ENCODE peak calls at places on chromosomes 2 and 18, in six cellular contexts. H is MM.1S, S is iPS DF 6.9, D is astrocyte, R is esophagus squamous epithelium, J is IMR-90. A is an unnamed sample.

GRCh38 chr18:22428672-22429071 is 11.0 kb upstream of the CTAGE1 start:
- DNase-seq in S (no peak), D (no peak), R (no peak), J (peak), H (no peak), A (no peak)

GRCh38 chr2:20473128-20473527 is 26.3 kb downstream of the RHOB start:
- DNase-seq in J (no peak), D (no peak), H (no peak), S (no peak), R (no peak), A (no peak)

GRCh38 chr2:58081000-58081399 is 34.4 kb downstream of the VRK2 start:
- DNase-seq in J (no peak), D (no peak), H (no peak), R (no peak), S (no peak), A (no peak)

GRCh38 chr2:237629739-237630138 is 2.4 kb downstream of the LRRFIP1 start:
- DNase-seq in D (peak), J (peak), S (no peak), H (no peak), R (no peak), A (no peak)

GRCh38 chr2:81396417-81397019 is 1092.0 kb upstream of the LRRTM1 start:
- DNase-seq in R (no peak), H (no peak), S (no peak), D (no peak), J (no peak), A (no peak)

GRCh38 chr18:56001576-56001975 is 413.6 kb upstream of the TCF4 start:
- DNase-seq in D (peak), H (no peak), S (no peak), R (no peak), J (no peak), A (no peak)

GRCh38 chr2:70835643-70836042 is at the start of gene CD207:
- DNase-seq in D (no peak), H (no peak), J (no peak), R (no peak), S (no peak), A (no peak)

GRCh38 chr2:27264753-27265535 is 2.1 kb upstream of the SLC30A3 start:
- DNase-seq in S (no peak), D (no peak), J (peak), R (no peak), H (peak), A (no peak)

GRCh38 chr18:67875057-67875456 is 358.5 kb upstream of the DSEL start:
- DNase-seq in J (no peak), H (no peak), R (no peak), D (peak), S (no peak), A (no peak)

GRCh38 chr2:71554706-71555056 is 101.3 kb downstream of the DYSF start:
- DNase-seq in R (no peak), S (no peak), D (no peak), J (no peak), H (no peak), A (no peak)

GRCh38 chr2:39368846-39369245 is 68.2 kb downstream of the MAP4K3 start:
- DNase-seq in S (no peak), H (no peak), R (no peak), J (no peak), D (no peak), A (no peak)

GRCh38 chr18:9147440-9148238 is 11.1 kb downstream of the ANKRD12 start:
- DNase-seq in H (peak), S (no peak), D (peak), J (peak), R (no peak), A (peak)

GRCh38 chr2:181876614-181877063 is 14.9 kb upstream of the ITPRID2 start:
- DNase-seq in D (peak), J (peak), S (no peak), H (no peak), R (no peak), A (peak)

GRCh38 chr2:200364620-200365019 is 58.1 kb downstream of the SPATS2L start:
- DNase-seq in D (no peak), H (no peak), S (no peak), J (no peak), R (no peak), A (no peak)
- H3K27ac ChIP-seq in D (no peak), H (no peak), S (no peak), J (no peak), R (no peak), A (no peak)

DNA sequence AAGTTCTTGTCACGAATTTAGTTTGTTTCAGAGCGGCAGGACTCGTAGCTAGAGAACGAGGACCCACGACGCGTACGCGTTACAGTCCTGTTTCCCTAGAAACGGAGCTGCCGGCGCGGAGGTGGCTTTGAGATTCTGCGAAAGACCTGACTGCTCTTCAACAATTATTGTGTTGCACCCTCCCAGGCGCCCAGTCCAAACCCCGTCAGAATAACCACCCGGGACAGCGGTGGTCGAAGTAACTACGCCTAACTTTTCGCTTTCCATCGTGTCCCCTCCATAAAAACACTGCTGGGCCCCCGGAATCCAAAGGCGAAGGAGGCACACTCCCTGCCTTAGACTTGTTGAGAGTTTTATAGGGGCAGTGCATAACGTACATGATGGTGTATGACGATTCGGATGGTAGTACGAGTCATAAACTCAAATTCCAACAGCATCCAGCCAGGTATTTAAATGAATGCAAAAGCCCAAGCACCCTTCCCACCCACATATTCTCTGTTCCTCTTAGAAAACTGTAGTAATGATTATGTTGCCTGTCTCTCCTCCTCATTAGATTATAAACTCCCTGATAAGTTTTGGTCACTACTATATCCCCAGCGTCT is 651 bp upstream of the STAM2 start:
- DNase-seq in S (no peak), J (peak), R (no peak), H (peak), D (peak), A (no peak)
- H3K27ac ChIP-seq in S (no peak), J (peak), R (peak), H (peak), D (peak), A (no peak)

GRCh38 chr2:223465793-223466192 is 136.4 kb downstream of the SCG2 start:
- DNase-seq in R (peak), J (peak), S (no peak), D (peak), H (no peak), A (peak)

GRCh38 chr2:223464071-223464470 is 138.1 kb downstream of the SCG2 start:
- DNase-seq in D (peak), J (peak), H (no peak), S (no peak), R (no peak), A (no peak)

GRCh38 chr2:223457301-223457700 is 144.9 kb downstream of the SCG2 start:
- DNase-seq in D (peak), J (no peak), H (no peak), R (no peak), S (no peak), A (no peak)

GRCh38 chr2:223459328-223459939 is 142.7 kb downstream of the SCG2 start:
- DNase-seq in S (no peak), D (peak), R (no peak), J (peak), H (no peak), A (no peak)

DNA sequence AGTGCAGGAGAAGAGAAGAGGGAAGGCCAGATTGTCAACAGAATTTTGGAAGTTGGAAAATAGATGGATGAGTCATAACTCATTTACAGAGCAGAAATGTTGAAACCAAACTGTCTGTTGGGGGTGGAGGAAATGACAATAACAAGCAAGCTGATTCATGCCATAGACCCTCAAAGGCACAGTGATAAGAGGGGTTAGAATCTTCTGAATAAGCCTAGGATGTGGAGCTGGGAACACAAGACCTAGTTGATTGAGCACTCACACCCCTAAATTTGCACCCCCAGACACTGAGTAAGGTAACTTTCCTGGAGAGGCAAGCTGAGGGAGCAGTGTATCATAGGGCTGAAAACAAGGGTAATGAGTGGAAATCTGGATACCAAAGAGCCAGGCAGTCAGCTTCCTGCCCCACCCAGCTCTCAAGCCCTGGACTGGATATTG is 141.4 kb downstream of the SCG2 start:
- DNase-seq in J (peak), H (no peak), S (no peak), D (peak), R (no peak), A (peak)
- H3K27ac ChIP-seq in J (peak), H (no peak), S (no peak), D (peak), R (no peak), A (no peak)

GRCh38 chr2:189570565-189570964 is 10.0 kb downstream of the SLC40A1 start:
- DNase-seq in H (no peak), R (no peak), S (no peak), D (peak), J (peak), A (peak)
- H3K27ac ChIP-seq in H (no peak), R (no peak), S (no peak), D (no peak), J (no peak), A (no peak)

GRCh38 chr2:9797681-9798556 is 45.4 kb upstream of the TAF1B start:
- DNase-seq in R (no peak), J (no peak), S (no peak), D (no peak), H (no peak), A (peak)

GRCh38 chr2:9800639-9800974 is 42.7 kb upstream of the TAF1B start:
- DNase-seq in D (no peak), S (no peak), H (no peak), R (no peak), J (no peak), A (peak)

GRCh38 chr2:9799729-9800632 is 43.3 kb upstream of the TAF1B start:
- DNase-seq in J (peak), S (peak), D (peak), H (peak), R (no peak), A (peak)

GRCh38 chr2:9797086-9797485 is 46.2 kb upstream of the TAF1B start:
- DNase-seq in S (no peak), H (no peak), J (no peak), R (no peak), D (no peak), A (no peak)

DNA sequence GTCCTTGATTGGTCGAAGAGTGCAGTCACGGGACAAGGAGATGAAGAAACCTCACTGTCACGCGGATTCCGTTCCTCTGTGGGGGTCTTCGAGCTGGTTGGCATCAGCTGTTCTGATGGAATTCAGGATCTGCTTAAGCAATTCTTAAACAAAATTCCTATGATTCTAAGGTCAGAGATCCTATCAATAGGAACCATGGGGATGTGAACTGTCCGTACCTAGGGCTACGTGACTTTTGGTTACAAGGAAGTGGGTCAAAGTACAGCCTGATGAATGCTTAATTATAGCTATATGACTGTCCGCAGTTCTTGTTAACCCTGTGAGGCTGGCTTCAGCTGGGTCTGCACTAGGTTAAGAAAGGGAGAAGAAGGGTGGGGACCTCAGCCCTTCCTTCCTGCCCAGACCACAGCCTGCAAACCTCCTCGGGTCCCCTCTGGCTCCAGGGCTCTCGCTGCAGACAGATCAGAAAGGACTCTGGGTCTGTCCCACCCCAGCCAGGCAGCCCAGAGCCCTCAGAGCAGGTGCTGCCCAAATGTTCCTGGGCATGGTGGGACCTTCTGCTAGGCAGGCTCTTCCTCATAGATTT is 44.2 kb upstream of the TAF1B start:
- DNase-seq in R (no peak), S (no peak), J (no peak), D (no peak), H (no peak), A (no peak)
- H3K27ac ChIP-seq in R (peak), S (no peak), J (no peak), D (no peak), H (no peak), A (no peak)

DNA sequence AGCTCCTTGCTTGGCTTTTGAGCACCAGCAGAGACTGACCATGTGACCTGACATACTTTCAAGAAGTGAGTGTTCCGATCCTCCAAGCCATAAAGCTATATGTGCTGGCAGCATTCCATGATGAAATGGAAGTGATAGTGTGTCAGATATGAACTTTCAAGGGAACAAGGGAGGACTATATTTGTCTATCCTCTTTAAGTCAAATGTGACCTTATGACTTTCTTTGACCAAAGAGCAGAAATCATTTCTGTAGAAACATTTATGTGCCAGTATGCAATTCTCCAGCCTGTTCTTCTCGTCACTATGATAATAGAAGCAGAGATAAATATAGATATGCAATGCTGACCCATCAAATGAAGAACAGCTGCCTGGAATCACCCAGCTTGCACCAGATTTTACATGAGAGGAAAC is 14.4 kb downstream of the HYCC2 start:
- DNase-seq in H (peak), J (peak), S (no peak), R (no peak), D (no peak), A (no peak)
- H3K27ac ChIP-seq in H (peak), J (no peak), S (no peak), R (no peak), D (no peak), A (no peak)

DNA sequence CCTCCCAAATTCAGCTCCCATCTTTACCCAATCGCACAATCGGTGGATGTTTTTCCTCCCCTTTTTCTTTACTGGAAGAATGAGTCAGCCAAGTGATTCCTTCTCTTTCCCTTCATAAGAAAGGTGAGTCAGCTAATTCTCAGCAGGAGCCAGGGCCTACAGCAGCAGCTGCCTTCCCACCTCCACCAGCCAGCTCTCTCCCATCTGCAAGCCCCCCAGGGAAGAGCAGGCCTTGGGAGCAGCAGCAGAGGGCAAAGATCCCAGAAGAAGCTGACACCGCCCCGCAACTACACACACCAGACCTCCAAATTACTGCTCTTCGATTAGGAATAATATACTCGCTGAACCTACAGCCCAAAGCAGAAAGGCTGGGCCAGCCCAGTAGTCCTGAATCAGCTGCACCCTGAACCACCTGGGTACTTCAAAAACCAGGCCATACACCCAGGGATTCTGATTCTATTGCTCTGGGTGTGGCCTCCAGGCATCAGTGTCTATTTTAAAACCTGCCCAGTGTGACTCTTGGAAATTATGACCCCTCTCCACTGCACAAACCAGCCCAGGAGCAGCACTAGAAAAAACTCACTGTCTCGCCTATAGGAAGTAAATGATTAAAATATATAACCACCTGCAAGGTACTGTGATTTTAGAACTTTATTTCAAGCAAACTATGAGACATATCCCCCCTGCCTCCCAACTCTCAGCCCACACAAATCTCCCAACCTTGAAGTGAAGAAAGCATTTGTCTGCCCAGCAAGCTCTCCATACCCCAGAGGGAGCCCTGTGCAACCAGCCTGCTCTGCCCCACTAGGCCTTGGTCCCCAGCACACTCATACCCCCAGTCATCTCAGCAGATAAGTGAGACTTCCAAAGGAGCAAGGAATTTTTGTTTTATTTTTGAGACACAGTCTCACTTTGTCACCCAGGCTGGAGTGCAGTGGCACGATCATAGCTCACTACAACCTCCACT is 7.3 kb downstream of the SFXN5 start:
- DNase-seq in J (peak), R (no peak), S (no peak), H (no peak), D (peak), A (no peak)
- H3K27ac ChIP-seq in J (peak), R (peak), S (no peak), H (no peak), D (peak), A (peak)

GRCh38 chr2:159475793-159476192 is 140.6 kb downstream of the BAZ2B start:
- DNase-seq in D (no peak), H (no peak), R (no peak), S (no peak), J (no peak), A (no peak)

GRCh38 chr2:159471340-159471739 is 145.0 kb downstream of the BAZ2B start:
- DNase-seq in H (no peak), J (no peak), D (no peak), R (no peak), S (no peak), A (no peak)

DNA sequence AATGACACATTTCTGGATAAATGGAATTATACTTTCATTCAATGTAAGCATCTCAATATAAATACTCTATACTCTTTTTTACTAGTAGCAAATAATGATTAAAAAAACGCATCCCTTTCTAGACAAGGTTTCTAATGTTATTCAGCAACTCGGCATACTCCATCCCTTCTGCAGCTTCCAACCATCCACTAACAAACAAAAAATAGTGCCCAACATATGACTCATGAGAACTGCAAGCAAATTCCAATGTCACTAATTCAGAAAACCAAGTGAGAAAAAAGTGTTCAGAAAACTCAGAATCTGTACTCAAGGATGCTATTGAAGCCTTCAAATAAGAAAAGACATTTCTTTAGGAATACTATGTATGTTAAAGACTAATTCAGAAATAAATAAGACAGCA is 140.0 kb downstream of the BAZ2B start:
- DNase-seq in D (peak), S (no peak), R (no peak), J (peak), H (no peak), A (no peak)
- H3K27ac ChIP-seq in D (no peak), S (no peak), R (no peak), J (no peak), H (no peak), A (no peak)

GRCh38 chr2:222909276-222909675 is 48.4 kb downstream of the ACSL3 start:
- DNase-seq in H (no peak), D (no peak), J (no peak), R (no peak), S (no peak), A (no peak)

GRCh38 chr2:222907790-222908431 is 47.1 kb downstream of the ACSL3 start:
- DNase-seq in H (no peak), J (peak), S (no peak), R (no peak), D (peak), A (no peak)

GRCh38 chr2:222912776-222913175 is 51.9 kb downstream of the ACSL3 start:
- DNase-seq in S (no peak), H (no peak), J (no peak), R (no peak), D (no peak), A (no peak)

GRCh38 chr2:222915092-222915957 is 54.5 kb downstream of the ACSL3 start:
- DNase-seq in R (no peak), S (no peak), D (no peak), H (no peak), J (peak), A (no peak)

DNA sequence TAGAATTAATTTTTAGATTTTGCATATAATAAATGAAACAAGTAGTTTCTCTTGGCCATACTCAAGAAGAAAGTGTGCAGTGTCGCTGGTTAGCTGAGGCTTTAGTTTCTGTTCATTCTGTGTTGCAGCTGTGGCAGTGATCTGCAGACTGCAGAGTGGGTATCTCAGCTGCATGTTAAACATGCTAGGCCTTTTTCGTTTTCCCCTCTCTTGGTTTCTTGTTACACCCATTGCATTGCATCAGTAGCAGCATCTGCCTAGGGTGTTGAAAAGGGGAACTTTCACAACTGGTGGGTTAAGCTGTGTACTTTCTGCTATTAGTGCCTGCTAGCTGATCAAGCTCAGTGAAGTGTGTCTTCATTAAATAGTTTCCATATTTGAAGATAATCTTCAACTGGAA is 51.3 kb downstream of the ACSL3 start:
- DNase-seq in J (peak), S (no peak), H (peak), D (peak), R (no peak), A (no peak)
- H3K27ac ChIP-seq in J (no peak), S (no peak), H (peak), D (no peak), R (no peak), A (no peak)

A was measured in foreskin keratinocyte.